ENCODE peak calls at places on chromosomes 16 and 17, in six cellular contexts. T is ovary, H is Caco-2, P is NB4, B is PC-9, O is esophagus squamous epithelium. G is an unnamed sample.

GRCh38 chr16:51376080-51376479 is 225.0 kb upstream of the SALL1 start:
- DNase-seq in T (no peak), H (no peak), P (no peak), B (no peak), O (no peak), G (no peak)

GRCh38 chr16:17453365-17454122 is 17.2 kb downstream of the XYLT1 start:
- DNase-seq in T (no peak), H (no peak), P (no peak), B (no peak), O (no peak), G (no peak)

GRCh38 chr17:304461-304860 is 48.1 kb downstream of the RPH3AL start:
- DNase-seq in T (peak; percentile 51), H (no peak), P (no peak), B (no peak), O (no peak), G (no peak)

GRCh38 chr17:40615295-40615988 is 32.2 kb downstream of the SMARCE1 start:
- DNase-seq in T (peak; percentile 53), H (peak; percentile 87), P (peak; percentile 39), B (peak; percentile 72), O (no peak), G (peak; percentile 88)

GRCh38 chr16:7272567-7273158 is 60.0 kb upstream of the RBFOX1 start:
- DNase-seq in T (no peak), H (no peak), P (no peak), B (no peak), O (no peak), G (no peak)

GRCh38 chr16:52191533-52192134 is 355.3 kb downstream of the TOX3 start:
- DNase-seq in T (peak; percentile 18), H (peak; percentile 77), P (peak; percentile 69), B (no peak), O (no peak), G (peak; percentile 72)

GRCh38 chr17:46776298-46777005 is 42.0 kb downstream of the WNT3 start:
- DNase-seq in T (no peak), H (no peak), P (no peak), B (peak; percentile 25), O (no peak), G (no peak)

GRCh38 chr16:19168173-19169080 is at the start of gene SYT17:
- DNase-seq in T (no peak), H (peak; percentile 41), P (no peak), B (no peak), O (no peak), G (no peak)

GRCh38 chr16:57224651-57225335 is 20.3 kb upstream of the ARL2BP start:
- DNase-seq in T (no peak), H (no peak), P (no peak), B (no peak), O (no peak), G (no peak)

GRCh38 chr16:89422527-89422904 is 67.8 kb downstream of the ANKRD11 start:
- DNase-seq in T (no peak), H (no peak), P (no peak), B (no peak), O (no peak), G (peak; percentile 92)

GRCh38 chr17:42518046-42518754 is 17.8 kb upstream of the NAGLU start:
- DNase-seq in T (peak; percentile 84), H (no peak), P (peak; percentile 29), B (peak; percentile 94), O (no peak), G (no peak)

GRCh38 chr16:46650224-46650623 is 29.0 kb upstream of the SHCBP1 start:
- DNase-seq in T (no peak), H (no peak), P (no peak), B (no peak), O (no peak), G (no peak)

GRCh38 chr17:70544307-70544706 is 375.0 kb downstream of the KCNJ2 start:
- DNase-seq in T (no peak), H (no peak), P (no peak), B (no peak), O (no peak), G (no peak)

GRCh38 chr17:16352838-16353701 is at the start of gene CENPV:
- DNase-seq in T (peak; percentile 36), H (peak; percentile 82), P (peak; percentile 75), B (no peak), O (no peak), G (peak; percentile 76)

GRCh38 chr16:49776085-49776501 is 79.8 kb downstream of the ZNF423 start:
- DNase-seq in T (no peak), H (no peak), P (no peak), B (no peak), O (no peak), G (no peak)

GRCh38 chr17:31068291-31068690 is 26.5 kb upstream of the NF1 start:
- DNase-seq in T (no peak), H (peak; percentile 58), P (peak; percentile 82), B (no peak), O (no peak), G (peak; percentile 67)

GRCh38 chr17:78132086-78132676 is 1.6 kb downstream of the TMC8 start:
- DNase-seq in T (no peak), H (no peak), P (no peak), B (peak; percentile 62), O (peak; percentile 50), G (peak; percentile 87)

GRCh38 chr16:66425651-66426050 is 1.4 kb upstream of the BEAN1 start:
- DNase-seq in T (no peak), H (no peak), P (no peak), B (no peak), O (no peak), G (no peak)

GRCh38 chr16:30728904-30729672 is 19.1 kb upstream of the PHKG2 start:
- DNase-seq in T (no peak), H (no peak), P (peak; percentile 25), B (no peak), O (no peak), G (no peak)

GRCh38 chr16:84449156-84450140 is 55.0 kb downstream of the MEAK7 start:
- DNase-seq in T (no peak), H (no peak), P (no peak), B (no peak), O (no peak), G (no peak)

GRCh38 chr17:68074279-68074678 is 38.7 kb downstream of the KPNA2 start:
- DNase-seq in T (no peak), H (no peak), P (no peak), B (no peak), O (no peak), G (no peak)

GRCh38 chr17:10984163-10984562 is 146.3 kb upstream of the PIRT start:
- DNase-seq in T (no peak), H (no peak), P (no peak), B (no peak), O (no peak), G (no peak)

GRCh38 chr16:81583893-81584705 is 139.5 kb downstream of the CMIP start:
- DNase-seq in T (no peak), H (no peak), P (no peak), B (peak; percentile 24), O (no peak), G (no peak)

GRCh38 chr16:84553873-84554399 is 49.5 kb upstream of the MEAK7 start:
- DNase-seq in T (no peak), H (no peak), P (no peak), B (no peak), O (no peak), G (no peak)

GRCh38 chr16:27195068-27195741 is 8.1 kb upstream of the KDM8 start:
- DNase-seq in T (no peak), H (no peak), P (no peak), B (no peak), O (no peak), G (no peak)

GRCh38 chr17:11628831-11629230 is 30.6 kb downstream of the DNAH9 start:
- DNase-seq in T (no peak), H (no peak), P (no peak), B (no peak), O (no peak), G (no peak)

GRCh38 chr17:63444457-63444856 is 1.6 kb downstream of the CYB561 start:
- DNase-seq in T (no peak), H (no peak), P (no peak), B (no peak), O (no peak), G (no peak)

GRCh38 chr17:1009411-1010085 is 12.6 kb downstream of the TIMM22 start:
- DNase-seq in T (peak; percentile 7), H (no peak), P (no peak), B (no peak), O (no peak), G (no peak)

GRCh38 chr17:27921599-27921998 is 28.4 kb upstream of the LYRM9 start:
- DNase-seq in T (no peak), H (no peak), P (no peak), B (no peak), O (no peak), G (no peak)
- H3K4me3 ChIP-seq in T (no peak overlapping the region), H (no peak overlapping the region), P (no peak overlapping the region), B (no peak overlapping the region), O (no peak overlapping the region), G (no peak overlapping the region)

DNA sequence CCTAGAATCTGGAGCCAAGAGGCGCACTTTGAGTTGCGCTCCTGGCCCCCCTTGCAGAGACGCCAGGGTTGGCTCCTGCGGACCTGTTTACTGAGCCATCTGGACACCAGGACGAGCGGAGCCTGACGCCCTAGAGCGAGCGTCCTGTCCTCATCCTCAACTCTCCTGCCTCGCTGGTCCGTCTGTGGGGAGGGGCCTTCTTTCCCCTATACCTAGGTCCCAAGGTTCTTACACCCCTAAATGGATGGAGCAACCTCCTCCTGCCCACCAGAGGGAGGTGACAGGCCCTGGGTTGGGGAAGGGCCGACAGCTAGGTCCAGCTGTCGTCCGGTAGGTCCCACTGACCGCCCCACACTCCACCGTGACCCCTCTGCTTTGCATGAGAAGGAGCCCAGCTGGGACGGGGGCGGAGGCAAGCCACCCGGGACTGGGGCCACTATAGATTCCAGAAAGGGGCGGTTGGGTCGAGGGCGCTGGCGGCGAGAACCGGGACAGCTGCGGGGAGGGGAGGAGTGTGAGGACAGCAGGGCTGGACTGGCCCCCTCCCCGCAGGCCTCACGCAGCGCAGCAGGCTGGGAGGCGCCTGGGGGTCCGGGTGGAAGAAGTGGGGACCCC is 3.0 kb upstream of the LHX1 start:
- DNase-seq in T (no peak), H (no peak), P (no peak), B (no peak), O (no peak), G (no peak)
- TF ChIP-seq CTCF in T (no peak), H (no peak), P (no peak), B (no peak), O (no peak), G (no peak)

GRCh38 chr17:21037117-21037803 is 5.6 kb downstream of the USP22 start:
- DNase-seq in T (no peak), H (no peak), P (no peak), B (no peak), O (no peak), G (no peak)

GRCh38 chr17:21036361-21036881 is 6.4 kb downstream of the USP22 start:
- DNase-seq in T (no peak), H (no peak), P (peak; percentile 56), B (no peak), O (no peak), G (peak; percentile 54)

GRCh38 chr17:21033350-21033749 is 9.5 kb downstream of the USP22 start:
- DNase-seq in T (no peak), H (no peak), P (peak; percentile 28), B (no peak), O (no peak), G (no peak)

GRCh38 chr17:21031756-21032396 is 10.9 kb downstream of the USP22 start:
- DNase-seq in T (no peak), H (no peak), P (no peak), B (no peak), O (no peak), G (no peak)

GRCh38 chr17:21034350-21035235 is 8.2 kb downstream of the USP22 start:
- DNase-seq in T (no peak), H (no peak), P (no peak), B (no peak), O (no peak), G (peak; percentile 66)
- H3K4me3 ChIP-seq in T (no peak overlapping the region), H (no peak overlapping the region), P (no peak overlapping the region), B (no peak overlapping the region), O (no peak overlapping the region), G (peak overlapping the region; percentile 9)

GRCh38 chr16:3998793-3999478 is 117.3 kb downstream of the ADCY9 start:
- DNase-seq in T (peak; percentile 51), H (no peak), P (no peak), B (no peak), O (no peak), G (no peak)
- TF ChIP-seq CTCF in T (no peak), H (no peak), P (no peak), B (no peak), O (no peak), G (no peak)

G was measured in GM12865.